ENCODE peak calls at places on chromosomes 5 and 9, in six cellular contexts. F is SJSA1; E is CD4-positive, CD25-positive, alpha-beta regulatory T cell; Z is H9; J is neural progenitor cell; S is HCT116. P is an unnamed sample. For H3K4me1, the result is how much of the 10 kb centered on the place peaks cover.

GRCh38 chr5:81606150-81606549 is 144.7 kb downstream of the SSBP2 start:
- DNase-seq in F (no peak), J (peak), E (no peak), Z (peak), S (no peak), P (no peak)

GRCh38 chr9:111720170-111720569 is 58.8 kb downstream of the GNG10 start:
- DNase-seq in J (no peak), Z (no peak), E (peak), F (no peak), S (no peak), P (no peak)

GRCh38 chr5:14149672-14150053 is 6.5 kb downstream of the TRIO start:
- DNase-seq in J (no peak), E (no peak), F (no peak), Z (no peak), S (no peak), P (no peak)

GRCh38 chr5:169942181-169942580 is 38.1 kb downstream of the INSYN2B start:
- DNase-seq in F (no peak), J (no peak), S (no peak), E (no peak), Z (no peak), P (no peak)

GRCh38 chr5:178651046-178651810 is 24.4 kb upstream of the CLK4 start:
- DNase-seq in E (no peak), Z (no peak), J (no peak), F (no peak), S (no peak), P (no peak)

GRCh38 chr9:125271081-125271480 is 9.5 kb downstream of the GAPVD1 start:
- DNase-seq in S (no peak), J (no peak), E (no peak), Z (no peak), F (no peak), P (no peak)

GRCh38 chr9:78713746-78714405 is 417.0 kb downstream of the PSAT1 start:
- DNase-seq in S (no peak), F (no peak), E (no peak), Z (no peak), J (no peak), P (no peak)

GRCh38 chr9:92781902-92782301 is 17.3 kb upstream of the BICD2 start:
- DNase-seq in J (no peak), E (peak), Z (no peak), F (no peak), S (no peak), P (no peak)

GRCh38 chr9:130379649-130379970 is 65.2 kb upstream of the ASS1 start:
- DNase-seq in E (no peak), Z (no peak), J (no peak), F (no peak), S (no peak), P (no peak)

GRCh38 chr5:125083932-125084331 is 337.5 kb upstream of the ZNF608 start:
- DNase-seq in S (no peak), Z (no peak), J (no peak), F (no peak), E (no peak), P (no peak)

GRCh38 chr9:21688108-21689102 is 114.0 kb upstream of the MTAP start:
- DNase-seq in J (no peak), F (peak), E (no peak), S (no peak), Z (no peak), P (peak)

GRCh38 chr5:16418471-16418922 is 47.1 kb downstream of the ZNF622 start:
- DNase-seq in S (no peak), J (peak), Z (no peak), F (no peak), E (no peak), P (no peak)

GRCh38 chr9:99878651-99879050 is 27.8 kb upstream of the STX17 start:
- DNase-seq in Z (no peak), S (no peak), F (no peak), J (no peak), E (no peak), P (no peak)

GRCh38 chr9:91714020-91714721 is 235.9 kb downstream of the ROR2 start:
- DNase-seq in E (no peak), J (peak), S (peak), F (peak), Z (peak), P (no peak)

GRCh38 chr5:81165493-81166119 is 67.5 kb upstream of the CKMT2 start:
- DNase-seq in Z (peak), J (peak), F (peak), S (peak), E (peak), P (peak)

GRCh38 chr5:69492391-69493234 is at the start of gene OCLN:
- DNase-seq in E (peak), S (peak), J (peak), Z (peak), F (peak), P (no peak)

GRCh38 chr5:68332546-68332945 is 117.0 kb downstream of the PIK3R1 start:
- DNase-seq in S (no peak), E (no peak), F (no peak), J (no peak), Z (no peak), P (no peak)

GRCh38 chr9:13221741-13222140 is 57.8 kb downstream of the MPDZ start:
- DNase-seq in F (no peak), S (no peak), J (no peak), E (no peak), Z (no peak), P (no peak)

GRCh38 chr9:133476531-133476930 is 2.4 kb downstream of the SLC2A6 start:
- DNase-seq in F (no peak), Z (no peak), E (no peak), J (no peak), S (no peak), P (no peak)

DNA sequence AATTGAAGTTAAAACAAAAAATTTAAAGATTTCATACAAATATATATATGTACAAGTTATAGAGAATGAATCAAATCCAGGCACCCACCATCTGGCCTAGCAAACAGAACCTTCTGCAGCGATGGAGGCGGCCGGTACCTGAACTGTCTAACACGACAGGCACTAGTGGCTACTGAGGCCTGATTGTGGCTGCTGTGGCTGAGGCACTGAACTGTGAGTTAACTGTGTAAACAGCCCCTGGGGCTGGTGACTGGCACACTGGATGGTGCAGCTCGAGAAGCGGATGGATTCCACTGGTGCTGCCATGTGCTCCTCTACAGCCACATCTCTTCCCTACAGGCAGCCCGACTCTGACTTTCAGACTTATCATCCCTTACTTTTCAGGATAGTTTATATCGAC is 82.4 kb downstream of the RAPGEF1 start:
- DNase-seq in E (no peak), J (no peak), Z (no peak), S (no peak), F (peak), P (no peak)
- H3K4me1 ChIP-seq in E (half or more), J (under half), Z (under half), S (under half), F (half or more), P (half or more)

GRCh38 chr5:151132959-151133358 is 24.6 kb downstream of the ANXA6 start:
- DNase-seq in E (no peak), Z (no peak), F (no peak), J (no peak), S (no peak), P (no peak)

GRCh38 chr5:151130922-151131891 is 26.4 kb downstream of the ANXA6 start:
- DNase-seq in J (no peak), F (no peak), E (no peak), Z (no peak), S (no peak), P (no peak)

GRCh38 chr5:151128817-151129216 is 28.8 kb downstream of the ANXA6 start:
- DNase-seq in J (no peak), F (no peak), E (no peak), S (no peak), Z (no peak), P (no peak)

GRCh38 chr5:151127926-151128325 is 29.7 kb downstream of the ANXA6 start:
- DNase-seq in J (no peak), E (no peak), Z (no peak), S (no peak), F (no peak), P (no peak)

GRCh38 chr5:151130235-151130921 is 27.2 kb downstream of the ANXA6 start:
- DNase-seq in Z (no peak), E (no peak), J (no peak), S (no peak), F (no peak), P (no peak)
- H3K4me1 ChIP-seq in Z (under half), E (under half), J (under half), S (under half), F (under half), P (under half)

GRCh38 chr5:72847989-72848473 is 31.6 kb downstream of the TNPO1 start:
- DNase-seq in Z (peak), E (peak), S (peak), F (peak), J (peak), P (peak)

GRCh38 chr5:72846483-72846882 is 30.0 kb downstream of the TNPO1 start:
- DNase-seq in F (no peak), S (no peak), E (no peak), J (no peak), Z (no peak), P (no peak)

GRCh38 chr5:72845889-72846288 is 29.4 kb downstream of the TNPO1 start:
- DNase-seq in J (no peak), Z (no peak), E (no peak), F (no peak), S (no peak), P (no peak)

GRCh38 chr5:72848474-72849428 is 32.3 kb downstream of the TNPO1 start:
- DNase-seq in E (peak), S (no peak), F (peak), Z (no peak), J (peak), P (no peak)

GRCh38 chr5:72847439-72847838 is 31.0 kb downstream of the TNPO1 start:
- DNase-seq in J (no peak), Z (no peak), E (no peak), F (no peak), S (no peak), P (no peak)
- H3K4me1 ChIP-seq in J (under half), Z (under half), E (under half), F (under half), S (under half), P (half or more)

DNA sequence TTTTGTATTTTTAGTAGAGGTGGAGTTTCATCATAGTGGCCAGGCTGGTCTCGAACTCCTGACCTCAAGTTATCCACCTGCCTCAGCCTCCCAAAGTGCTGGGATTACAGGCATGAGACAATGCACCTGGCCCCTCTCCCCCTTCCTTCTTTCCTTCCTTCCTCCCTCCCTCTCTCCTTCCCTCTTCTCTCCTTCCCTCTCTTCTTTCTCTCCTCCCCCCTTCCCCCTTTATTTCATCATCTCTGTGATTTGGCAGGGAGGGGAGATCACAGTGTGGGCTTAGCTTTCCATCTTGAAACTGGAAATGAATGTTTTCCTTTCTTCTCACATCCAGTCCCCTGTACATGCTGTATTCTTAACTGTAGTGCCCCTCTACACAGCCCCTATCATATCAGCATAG is 12.7 kb downstream of the RHOBTB3 start:
- DNase-seq in S (no peak), Z (no peak), E (no peak), F (no peak), J (no peak), P (no peak)
- H3K4me1 ChIP-seq in S (under half), Z (under half), E (under half), F (under half), J (under half), P (under half)

GRCh38 chr5:78591227-78591626 is 57.3 kb downstream of the LHFPL2 start:
- DNase-seq in E (no peak), Z (no peak), F (peak), J (no peak), S (peak), P (peak)

GRCh38 chr5:78593465-78593864 is 55.1 kb downstream of the LHFPL2 start:
- DNase-seq in F (no peak), Z (no peak), S (no peak), J (no peak), E (no peak), P (no peak)

GRCh38 chr5:78591972-78592700 is 56.4 kb downstream of the LHFPL2 start:
- DNase-seq in Z (no peak), E (no peak), F (no peak), S (no peak), J (no peak), P (no peak)

GRCh38 chr5:78594014-78594413 is 54.6 kb downstream of the LHFPL2 start:
- DNase-seq in E (no peak), F (no peak), J (no peak), S (no peak), Z (no peak), P (no peak)

GRCh38 chr5:78592735-78593386 is 55.7 kb downstream of the LHFPL2 start:
- DNase-seq in F (no peak), E (no peak), J (no peak), Z (no peak), S (no peak), P (no peak)
- H3K4me1 ChIP-seq in F (half or more), E (under half), J (under half), Z (under half), S (half or more), P (half or more)

GRCh38 chr5:175248416-175248905 is 195.5 kb downstream of the DRD1 start:
- DNase-seq in Z (no peak), F (no peak), S (no peak), J (no peak), E (no peak), P (no peak)

GRCh38 chr5:175250426-175250825 is 193.6 kb downstream of the DRD1 start:
- DNase-seq in Z (no peak), S (no peak), J (no peak), E (no peak), F (no peak), P (no peak)

GRCh38 chr5:175243441-175243840 is 200.5 kb downstream of the DRD1 start:
- DNase-seq in F (no peak), Z (peak), S (no peak), E (no peak), J (no peak), P (no peak)

GRCh38 chr5:175247146-175247545 is 196.8 kb downstream of the DRD1 start:
- DNase-seq in J (no peak), S (no peak), Z (no peak), E (no peak), F (no peak), P (no peak)

GRCh38 chr5:175246242-175246891 is 197.6 kb downstream of the DRD1 start:
- DNase-seq in F (peak), E (no peak), S (peak), Z (no peak), J (no peak), P (peak)
- H3K4me1 ChIP-seq in F (under half), E (under half), S (under half), Z (under half), J (under half), P (under half)

GRCh38 chr9:35519697-35520403 is 29.9 kb downstream of the RUSC2 start:
- DNase-seq in E (no peak), S (no peak), F (no peak), Z (no peak), J (no peak), P (no peak)

GRCh38 chr9:35518981-35519679 is 29.2 kb downstream of the RUSC2 start:
- DNase-seq in E (no peak), Z (no peak), F (no peak), S (no peak), J (no peak), P (no peak)

GRCh38 chr9:35522189-35522588 is 32.3 kb downstream of the RUSC2 start:
- DNase-seq in S (no peak), Z (no peak), J (no peak), F (no peak), E (no peak), P (no peak)

GRCh38 chr9:35521708-35522107 is 31.8 kb downstream of the RUSC2 start:
- DNase-seq in S (no peak), J (no peak), E (no peak), Z (no peak), F (no peak), P (no peak)

GRCh38 chr9:35520404-35520790 is 30.5 kb downstream of the RUSC2 start:
- DNase-seq in Z (no peak), J (no peak), E (no peak), S (no peak), F (no peak), P (no peak)
- H3K4me1 ChIP-seq in Z (under half), J (under half), E (under half), S (half or more), F (half or more), P (half or more)

GRCh38 chr5:32545102-32545847 is 40.1 kb upstream of the SUB1 start:
- DNase-seq in E (no peak), Z (no peak), F (no peak), S (no peak), J (no peak), P (no peak)
- H3K4me1 ChIP-seq in E (under half), Z (under half), F (under half), S (under half), J (under half), P (under half)

GRCh38 chr9:121748080-121748479 is 96.6 kb downstream of the DAB2IP start:
- DNase-seq in F (no peak), Z (no peak), S (no peak), J (no peak), E (peak), P (no peak)
- H3K4me1 ChIP-seq in F (under half), Z (under half), S (half or more), J (under half), E (under half), P (under half)

DNA sequence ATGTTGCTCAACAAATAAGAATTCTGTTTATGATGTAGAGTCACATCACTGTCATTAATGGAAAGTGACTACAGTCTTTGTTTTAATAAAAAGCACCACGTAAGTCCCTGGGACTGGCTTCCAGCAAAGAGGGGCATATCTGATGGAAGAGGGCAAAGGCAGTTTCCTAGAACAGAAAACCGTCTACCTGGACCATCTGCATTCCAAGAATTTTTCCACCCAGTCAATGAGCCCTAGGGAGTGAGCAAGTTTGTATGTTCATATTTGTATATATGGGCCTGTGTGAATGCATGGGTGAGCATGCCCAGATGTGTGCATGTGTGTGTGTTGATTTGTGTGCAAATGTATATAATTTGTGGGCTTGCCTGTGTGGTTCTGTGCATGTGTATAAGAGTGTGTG is 156.8 kb upstream of the SEMA6A start:
- DNase-seq in F (no peak), J (no peak), S (no peak), Z (no peak), E (no peak), P (no peak)
- H3K4me1 ChIP-seq in F (under half), J (under half), S (under half), Z (under half), E (under half), P (under half)